ENCODE peak calls at places on chromosomes 7 and 10, in four cellular contexts. I, Q, G and J are unnamed samples.

GRCh38 chr10:111999915-112000302 is 183.7 kb downstream of the GPAM start:
- DNase-seq in I (no peak), Q (no peak), G (no peak), J (no peak)

GRCh38 chr7:1454471-1455065 is 4.7 kb downstream of the MICALL2 start:
- DNase-seq in I (peak; percentile 35), Q (no peak), G (peak; percentile 74), J (no peak)

GRCh38 chr10:94351089-94351488 is 11.7 kb downstream of the NOC3L start:
- DNase-seq in I (no peak), Q (no peak), G (no peak), J (no peak)

GRCh38 chr7:32347244-32347828 is 142.8 kb downstream of the LSM5 start:
- DNase-seq in I (no peak), Q (no peak), G (no peak), J (no peak)

GRCh38 chr7:24724451-24725190 is 32.6 kb downstream of the GSDME start:
- DNase-seq in I (no peak), Q (no peak), G (no peak), J (no peak)

GRCh38 chr7:17131060-17131345 is 167.4 kb upstream of the AHR start:
- DNase-seq in I (no peak), Q (no peak), G (no peak), J (no peak)

GRCh38 chr10:61902448-61903183 is 1.1 kb downstream of the ARID5B start:
- DNase-seq in I (peak; percentile 73), Q (peak; percentile 40), G (no peak), J (peak; percentile 49)

GRCh38 chr10:114694735-114695134 is 36.7 kb upstream of the ABLIM1 start:
- DNase-seq in I (peak; percentile 31), Q (no peak), G (no peak), J (no peak)

GRCh38 chr10:86349474-86349873 is 17.1 kb downstream of the GRID1 start:
- DNase-seq in I (no peak), Q (no peak), G (peak; percentile 47), J (no peak)

GRCh38 chr10:69517271-69517848 is 55.9 kb downstream of the NEUROG3 start:
- DNase-seq in I (no peak), Q (no peak), G (no peak), J (no peak)

GRCh38 chr7:985915-986741 is 3.1 kb downstream of the CYP2W1 start:
- DNase-seq in I (peak; percentile 77), Q (no peak), G (no peak), J (no peak)

DNA sequence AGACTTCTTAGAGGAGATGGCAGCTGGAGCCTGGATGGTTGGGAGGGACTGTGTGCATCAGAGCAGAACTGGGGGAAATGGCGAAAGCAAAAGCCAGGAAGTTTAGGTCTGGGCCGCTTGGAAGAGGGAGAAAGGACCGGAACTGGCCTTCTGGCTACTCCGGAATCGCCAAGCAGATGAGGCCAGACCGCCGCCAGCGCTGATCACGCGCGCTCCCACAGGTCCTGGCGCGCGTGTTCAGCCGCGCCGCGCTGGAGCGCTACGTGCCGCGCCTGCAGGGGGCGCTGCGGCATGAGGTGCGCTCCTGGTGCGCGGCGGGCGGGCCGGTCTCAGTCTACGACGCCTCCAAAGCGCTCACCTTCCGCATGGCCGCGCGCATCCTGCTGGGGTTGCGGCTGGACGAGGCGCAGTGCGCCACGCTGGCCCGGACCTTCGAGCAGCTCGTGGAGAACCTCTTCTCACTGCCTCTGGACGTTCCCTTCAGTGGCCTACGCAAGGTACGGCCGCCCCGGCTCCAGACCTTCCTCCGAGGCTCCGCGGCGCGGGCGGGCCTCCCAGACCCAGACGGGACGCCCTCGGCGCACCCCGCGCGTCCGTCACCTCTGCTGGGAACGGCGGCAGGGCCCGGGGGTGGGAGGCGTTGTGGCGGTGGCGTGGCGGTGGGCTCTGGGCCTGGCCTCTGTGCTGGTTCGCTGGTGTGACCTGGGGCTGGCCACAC is 2.1 kb downstream of the CYP26C1 start:
- DNase-seq in I (no peak), Q (no peak), G (no peak), J (no peak)
- TF ChIP-seq CTCF in I (peak; percentile 40), Q (no peak), G (peak; percentile 41), J (peak; percentile 49)

GRCh38 chr10:35613597-35614226 is 8.6 kb downstream of the GJD4 start:
- DNase-seq in I (no peak), Q (no peak), G (no peak), J (no peak)
- TF ChIP-seq CTCF in I (peak; percentile 24), Q (no peak), G (peak; percentile 17), J (no peak)

DNA sequence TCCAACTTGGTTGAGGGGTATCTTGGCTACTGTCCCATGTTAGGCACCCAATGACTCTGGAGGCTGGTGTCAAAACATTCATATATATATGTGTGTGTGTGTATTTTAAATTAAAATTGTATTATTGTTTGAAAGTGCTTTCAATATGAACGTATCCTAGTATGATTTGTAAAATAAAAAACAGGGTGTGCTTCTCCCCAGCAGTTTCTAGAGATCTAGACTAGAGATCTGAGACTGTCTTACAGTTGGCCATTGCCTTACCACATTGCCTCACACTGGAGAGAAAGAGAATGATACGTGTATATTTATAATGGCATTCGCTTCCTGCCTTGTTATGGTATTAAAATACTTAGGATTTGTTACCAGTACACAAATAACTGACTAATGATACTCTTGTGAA is 1.2 kb downstream of the BAG3 start:
- DNase-seq in I (peak; percentile 56), Q (no peak), G (no peak), J (no peak)
- TF ChIP-seq CTCF in I (peak; percentile 34), Q (peak; percentile 20), G (no peak), J (no peak)

DNA sequence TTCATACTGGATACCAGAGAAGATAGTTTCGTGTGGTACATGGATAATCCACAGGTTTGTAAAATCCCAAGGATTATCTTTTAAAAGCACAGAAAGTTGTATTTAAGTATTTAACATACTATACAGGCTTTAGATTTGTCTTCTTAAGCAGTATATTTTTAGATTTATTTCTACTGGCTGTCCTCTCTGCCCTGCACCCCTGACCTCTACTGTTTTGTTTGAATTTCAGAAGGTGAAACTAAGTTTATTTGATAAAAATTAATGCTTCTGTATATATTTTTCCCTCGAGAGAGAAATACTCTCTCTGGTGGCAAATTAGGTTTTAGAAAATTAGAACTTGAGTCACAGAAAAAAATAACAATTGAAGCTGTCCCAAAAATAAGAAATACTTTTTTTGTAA is 18.8 kb downstream of the PLEKHA1 start:
- DNase-seq in I (no peak), Q (no peak), G (no peak), J (no peak)
- TF ChIP-seq CTCF in I (no peak), Q (no peak), G (no peak), J (no peak)

DNA sequence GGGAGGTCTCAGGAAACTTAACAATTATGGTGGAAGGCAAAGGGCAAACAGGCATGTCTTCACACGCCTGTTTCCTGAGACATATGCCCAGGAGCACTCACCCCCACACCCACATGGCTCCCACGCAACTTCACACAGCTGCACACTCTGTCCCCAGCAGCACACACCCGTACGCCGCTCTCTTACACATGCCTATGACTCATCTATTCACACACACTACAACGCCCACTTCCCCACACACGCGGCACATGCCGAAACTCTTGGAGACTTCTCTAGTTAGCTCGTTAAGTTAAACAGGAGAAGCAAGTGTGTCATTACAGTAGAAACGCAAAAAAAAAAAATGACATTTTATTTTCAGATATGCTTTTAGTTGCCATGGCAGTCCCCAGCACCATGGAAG is 6.7 kb downstream of the CALN1 start:
- DNase-seq in I (peak; percentile 56), Q (no peak), G (peak; percentile 57), J (peak; percentile 89)
- TF ChIP-seq CTCF in I (no peak), Q (no peak), G (no peak), J (no peak)